ENCODE peak calls at places on chromosomes 7 and 10, in seven cellular contexts. V is germinal center; B is iPS-NIHi11; P is endothelial cell; R is stimulated activated CD4-positive, alpha-beta T cell treated with anti-CD3 and anti-CD28 coated beads, Interleukin-15, amount 100 ng/mL, for 24 hours; E is HuH-7.5; Y is renal cortical epithelial cell. O is an unnamed sample.

GRCh38 chr10:101397140-101397539 is 43.2 kb downstream of the BTRC start:
- DNase-seq in P (peak; percentile 37), V (peak; percentile 14), B (peak; percentile 55), R (peak; percentile 11), Y (peak; percentile 16), E (no peak), O (no peak)

GRCh38 chr7:28498636-28499035 is 86.3 kb downstream of the CREB5 start:
- DNase-seq in Y (no peak), R (no peak), E (no peak), B (no peak), V (no peak), P (no peak), O (no peak)

GRCh38 chr10:3238115-3238871 is 65.7 kb upstream of the PITRM1 start:
- DNase-seq in P (no peak), B (no peak), V (no peak), Y (no peak), R (no peak), E (no peak), O (no peak)

GRCh38 chr7:145884716-145885514 is 231.7 kb upstream of the CNTNAP2 start:
- DNase-seq in E (no peak), V (no peak), Y (peak; percentile 40), P (no peak), B (no peak), R (no peak), O (no peak)

GRCh38 chr10:106401967-106402366 is 762.5 kb downstream of the SORCS1 start:
- DNase-seq in E (no peak), V (no peak), P (no peak), R (no peak), B (no peak), Y (no peak), O (no peak)

GRCh38 chr7:12719978-12720377 is 32.5 kb downstream of the ARL4A start:
- DNase-seq in B (no peak), R (no peak), Y (no peak), P (no peak), V (no peak), E (no peak), O (no peak)

GRCh38 chr7:156450473-156450872 is 190.1 kb upstream of the RNF32 start:
- DNase-seq in Y (no peak), E (no peak), P (no peak), B (no peak), R (no peak), V (no peak), O (no peak)

GRCh38 chr7:45241339-45242109 is 83.9 kb downstream of the RAMP3 start:
- DNase-seq in R (no peak), Y (no peak), B (no peak), V (no peak), P (no peak), E (no peak), O (no peak)

GRCh38 chr10:131213651-131214505 is 97.6 kb downstream of the TCERG1L start:
- DNase-seq in B (no peak), R (no peak), P (no peak), Y (no peak), E (no peak), V (no peak), O (no peak)

GRCh38 chr7:56026538-56026937 is 24.7 kb downstream of the PSPH start:
- DNase-seq in Y (no peak), B (no peak), R (no peak), V (no peak), P (no peak), E (no peak), O (no peak)

GRCh38 chr10:94403823-94404228 is 1.5 kb downstream of the TBC1D12 start:
- DNase-seq in B (no peak), R (no peak), V (no peak), Y (peak; percentile 42), P (no peak), E (no peak), O (no peak)

GRCh38 chr7:3250725-3251124 is 50.3 kb upstream of the SDK1 start:
- DNase-seq in P (no peak), E (no peak), Y (no peak), R (peak; percentile 5), V (no peak), B (no peak), O (no peak)

GRCh38 chr7:25028370-25028971 is 48.5 kb upstream of the OSBPL3 start:
- DNase-seq in R (peak; percentile 46), P (no peak), V (no peak), E (no peak), Y (peak; percentile 90), B (no peak), O (no peak)

GRCh38 chr7:133513608-133514007 is 260.7 kb downstream of the EXOC4 start:
- DNase-seq in B (no peak), R (no peak), Y (peak; percentile 15), V (no peak), E (no peak), P (no peak), O (no peak)

GRCh38 chr10:132111871-132112341 is 46.2 kb downstream of the JAKMIP3 start:
- DNase-seq in E (no peak), Y (no peak), R (no peak), B (no peak), V (no peak), P (peak; percentile 1), O (no peak)

GRCh38 chr7:49839863-49840262 is 66.4 kb downstream of the VWC2 start:
- DNase-seq in E (no peak), P (no peak), V (no peak), R (no peak), B (no peak), Y (no peak), O (no peak)

GRCh38 chr10:7389346-7389745 is 21.5 kb downstream of the SFMBT2 start:
- DNase-seq in V (no peak), P (no peak), E (no peak), B (no peak), Y (no peak), R (no peak), O (no peak)

GRCh38 chr7:144862612-144863319 is 26.9 kb upstream of the TPK1 start:
- DNase-seq in V (no peak), P (no peak), E (no peak), R (no peak), B (no peak), Y (no peak), O (no peak)

GRCh38 chr7:149067869-149068268 is 22.6 kb downstream of the ZNF786 start:
- DNase-seq in B (no peak), R (no peak), E (no peak), Y (peak; percentile 5), V (no peak), P (no peak), O (no peak)

GRCh38 chr7:46003896-46004875 is 83.1 kb upstream of the IGFBP3 start:
- DNase-seq in V (no peak), R (no peak), Y (peak; percentile 94), B (no peak), P (no peak), E (no peak), O (no peak)

GRCh38 chr7:107302250-107302649 is 133.4 kb downstream of the HBP1 start:
- DNase-seq in V (no peak), E (no peak), Y (no peak), B (no peak), R (no peak), P (no peak), O (no peak)

GRCh38 chr10:106043833-106044232 is 1120.7 kb downstream of the SORCS1 start:
- DNase-seq in E (no peak), B (no peak), P (no peak), V (no peak), R (no peak), Y (peak; percentile 53), O (no peak)

GRCh38 chr7:17493451-17493850 is 195.0 kb downstream of the AHR start:
- DNase-seq in V (no peak), E (no peak), B (no peak), Y (no peak), P (no peak), R (no peak), O (no peak)

GRCh38 chr7:3028071-3028766 is 15.4 kb downstream of the CARD11 start:
- DNase-seq in R (peak; percentile 79), E (no peak), Y (peak; percentile 87), P (no peak), B (no peak), V (no peak), O (no peak)

GRCh38 chr10:86964061-86964846 is 4.0 kb upstream of the ADIRF start:
- DNase-seq in R (no peak), Y (no peak), V (peak; percentile 1), P (no peak), E (no peak), B (no peak), O (no peak)

GRCh38 chr10:69495666-69496065 is 44.4 kb downstream of the TSPAN15 start:
- DNase-seq in R (no peak), Y (no peak), B (no peak), P (no peak), E (no peak), V (no peak), O (no peak)

GRCh38 chr10:583433-583832 is 106.0 kb downstream of the DIP2C start:
- DNase-seq in R (no peak), P (no peak), E (no peak), Y (no peak), B (no peak), V (no peak), O (no peak)

GRCh38 chr7:77537136-77537594 is at the start of gene PTPN12:
- DNase-seq in V (no peak), P (no peak), E (no peak), B (peak; percentile 77), Y (no peak), R (no peak), O (no peak)

GRCh38 chr7:2812119-2812487 is 32.0 kb downstream of the GNA12 start:
- DNase-seq in V (no peak), P (no peak), E (no peak), Y (no peak), B (no peak), R (no peak), O (no peak)

GRCh38 chr7:128304212-128304611 is 39.5 kb downstream of the RBM28 start:
- DNase-seq in R (no peak), Y (no peak), E (no peak), P (no peak), B (no peak), V (no peak), O (no peak)